ENCODE peak calls at places on chromosomes 4 and X, in seven cellular contexts. B is upper lobe of left lung, O is breast epithelium, T is HCT116, Y is sigmoid colon, C is H1, S is stomach. H is an unnamed sample.

GRCh38 chrX:153245288-153245731 is 66.2 kb downstream of the MAGEA1 start:
- DNase-seq in C (no peak), O (no peak), S (no peak), T (no peak), Y (no peak), B (no peak), H (no peak)

GRCh38 chrX:12949927-12950656 is 24.8 kb upstream of the TMSB4X start:
- DNase-seq in Y (peak; percentile 94), O (peak; percentile 86), T (no peak), S (peak; percentile 83), B (no peak), C (no peak), H (no peak)

GRCh38 chr4:112118742-112119357 is 26.4 kb upstream of the FAM241A start:
- DNase-seq in S (no peak), B (no peak), C (no peak), T (no peak), Y (no peak), O (no peak), H (no peak)

GRCh38 chrX:17078031-17078730 is 131.7 kb downstream of the REPS2 start:
- DNase-seq in S (no peak), B (no peak), C (no peak), Y (no peak), T (no peak), O (no peak), H (no peak)

GRCh38 chrX:9466115-9466495 is 1.2 kb downstream of the TBL1X start:
- DNase-seq in O (peak; percentile 27), C (peak; percentile 44), B (peak; percentile 79), S (peak; percentile 51), Y (peak; percentile 88), T (no peak), H (peak; percentile 23)

GRCh38 chr4:23728393-23728792 is 161.5 kb downstream of the PPARGC1A start:
- DNase-seq in S (no peak), T (no peak), Y (no peak), C (no peak), B (no peak), O (peak; percentile 24), H (no peak)

GRCh38 chrX:65999563-66000148 is 40.2 kb downstream of the VSIG4 start:
- DNase-seq in C (no peak), S (no peak), T (no peak), B (no peak), O (no peak), Y (no peak), H (no peak)

GRCh38 chrX:32937043-32937442 is 274.3 kb downstream of the DMD start:
- DNase-seq in O (no peak), T (no peak), S (no peak), C (no peak), Y (no peak), B (no peak), H (no peak)

GRCh38 chr4:181078236-181078635 is 1165.0 kb upstream of the TENM3 start:
- DNase-seq in T (no peak), O (no peak), B (no peak), Y (no peak), C (no peak), S (no peak), H (no peak)

GRCh38 chrX:48681539-48682183 is 1.9 kb upstream of the WAS start:
- DNase-seq in O (no peak), C (no peak), S (no peak), B (no peak), Y (no peak), T (no peak), H (no peak)

GRCh38 chrX:48677456-48678030 is 6.1 kb upstream of the WAS start:
- DNase-seq in C (no peak), Y (no peak), T (no peak), S (no peak), B (no peak), O (no peak), H (no peak)

GRCh38 chrX:48676893-48677270 is 6.7 kb upstream of the WAS start:
- DNase-seq in O (no peak), B (no peak), T (no peak), C (no peak), S (no peak), Y (peak; percentile 66), H (no peak)

GRCh38 chrX:48676106-48676892 is 7.3 kb upstream of the WAS start:
- DNase-seq in S (peak; percentile 91), T (peak; percentile 53), O (peak; percentile 85), C (peak; percentile 83), Y (peak; percentile 95), B (peak; percentile 96), H (peak; percentile 89)
- TF ChIP-seq POLR2AphosphoS5 in S (peak; percentile 50), T (peak; percentile 82), O (no peak), C (peak; percentile 53), Y (peak; percentile 84), B (peak; percentile 80), H (peak; percentile 49)

DNA sequence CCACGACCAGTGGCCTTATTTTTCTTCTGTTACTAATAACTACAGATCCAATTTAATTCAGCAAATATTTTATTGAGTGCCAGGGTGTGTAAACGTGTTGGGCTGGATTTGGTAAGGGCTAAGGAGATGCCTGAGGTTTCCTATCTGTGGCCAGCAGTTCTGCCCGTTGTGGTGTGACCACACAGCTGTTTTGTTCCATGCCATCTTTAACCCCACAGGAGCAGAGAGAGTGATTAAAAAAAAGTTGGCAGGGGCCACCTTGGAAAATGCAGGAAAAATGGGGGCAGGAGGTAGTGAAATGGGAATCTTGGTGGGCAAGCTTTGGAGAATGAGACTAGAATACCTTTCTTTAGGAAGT is 1.1 kb downstream of the PLAC8 start:
- DNase-seq in T (no peak), Y (no peak), C (no peak), S (no peak), O (no peak), B (no peak), H (no peak)
- TF ChIP-seq POLR2AphosphoS5 in T (no peak), Y (no peak), C (no peak), S (no peak), O (no peak), B (no peak), H (no peak)

DNA sequence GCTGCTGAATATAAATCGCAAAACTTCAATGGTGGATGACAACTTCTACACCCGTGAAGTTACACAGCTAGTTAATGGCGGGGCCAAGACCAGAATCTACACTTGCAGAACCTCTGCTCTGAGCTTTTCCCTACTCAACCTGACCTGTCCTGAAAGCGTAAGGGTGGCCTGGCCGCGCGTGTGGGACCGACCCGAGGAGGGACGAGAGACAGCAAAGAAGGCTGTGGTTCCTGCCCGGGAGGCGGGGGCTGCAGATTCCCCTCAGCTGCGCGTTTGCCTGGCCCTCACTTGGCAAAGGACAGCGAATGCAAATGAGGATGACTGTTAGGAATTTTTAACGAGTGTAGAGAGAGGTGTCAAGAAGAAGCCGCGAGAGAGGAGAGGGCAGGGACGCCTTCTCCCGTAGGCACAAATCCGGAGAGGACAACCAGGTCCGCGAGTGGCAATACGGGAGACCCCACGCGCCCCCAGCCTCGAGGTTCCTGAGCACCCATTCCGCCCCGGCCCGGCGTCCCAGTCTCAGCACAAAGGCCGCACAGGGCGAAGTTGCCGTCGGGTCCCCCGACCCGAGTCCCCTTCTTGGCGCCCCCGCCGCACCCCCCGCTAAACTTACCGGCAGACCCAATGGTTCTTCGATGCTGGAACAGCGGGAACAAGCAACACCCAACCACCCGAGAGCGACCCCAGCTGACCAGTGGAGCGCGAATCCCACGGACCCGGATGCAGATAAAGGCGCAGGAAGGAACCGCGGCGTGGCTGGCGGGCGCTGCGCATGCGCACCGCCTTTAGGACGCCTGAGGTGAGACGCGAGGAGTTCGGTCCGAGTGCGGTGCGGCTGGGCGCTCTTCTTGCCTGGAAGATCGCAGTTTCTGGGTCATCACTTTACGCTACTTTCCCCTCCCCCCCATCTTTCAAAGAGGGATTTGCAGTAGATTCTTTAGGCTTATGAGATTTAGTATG is at the start of gene GNPDA2:
- DNase-seq in Y (peak; percentile 95), C (peak; percentile 85), O (peak; percentile 70), B (peak; percentile 96), T (peak; percentile 78), S (peak; percentile 91), H (peak; percentile 51)
- TF ChIP-seq POLR2AphosphoS5 in Y (peak; percentile 85), C (peak; percentile 80), O (peak; percentile 41), B (peak; percentile 81), T (peak; percentile 96), S (peak; percentile 90), H (peak; percentile 85)

GRCh38 chrX:29285670-29286069 is 698.4 kb downstream of the IL1RAPL1 start:
- DNase-seq in S (no peak), Y (no peak), O (no peak), T (no peak), C (no peak), B (no peak), H (no peak)
- TF ChIP-seq POLR2AphosphoS5 in S (no peak), Y (no peak), O (no peak), T (no peak), C (no peak), B (no peak), H (no peak)

GRCh38 chr4:96585304-96585703 is 745.4 kb downstream of the PDHA2 start:
- DNase-seq in B (no peak), O (no peak), C (no peak), Y (no peak), S (no peak), T (no peak), H (no peak)
- TF ChIP-seq POLR2AphosphoS5 in B (no peak), O (no peak), C (no peak), Y (no peak), S (no peak), T (no peak), H (no peak)

GRCh38 chr4:150342945-150343344 is 239.0 kb upstream of the MAB21L2 start:
- DNase-seq in T (no peak), O (no peak), Y (peak; percentile 75), B (no peak), C (no peak), S (no peak), H (no peak)
- TF ChIP-seq POLR2AphosphoS5 in T (no peak), O (no peak), Y (no peak), B (no peak), C (no peak), S (no peak), H (no peak)

DNA sequence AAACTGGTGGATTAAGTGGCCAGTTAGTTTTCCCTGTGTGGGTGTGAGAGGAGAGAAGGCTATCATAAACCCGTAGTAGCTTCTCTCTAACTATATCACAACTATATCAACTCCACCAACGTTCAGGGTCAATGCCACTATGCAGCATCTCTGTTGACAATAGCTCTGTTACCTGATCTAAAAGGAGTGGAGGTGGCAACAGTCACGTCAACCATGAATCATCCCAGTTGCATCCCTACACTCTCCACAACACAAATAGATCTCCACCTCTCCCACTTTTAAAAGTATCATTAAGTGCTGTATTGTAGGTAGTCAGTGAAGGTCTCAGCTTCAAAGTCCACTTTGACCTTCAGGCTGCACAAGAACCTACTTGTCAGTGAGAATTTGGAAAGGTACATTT is 600.6 kb upstream of the GRIA3 start:
- DNase-seq in O (no peak), T (no peak), B (no peak), Y (no peak), C (no peak), S (no peak), H (no peak)
- TF ChIP-seq POLR2AphosphoS5 in O (no peak), T (no peak), B (no peak), Y (no peak), C (no peak), S (no peak), H (no peak)

GRCh38 chrX:39819921-39820849 is 277.6 kb downstream of the BCOR start:
- DNase-seq in T (no peak), O (no peak), S (peak; percentile 29), C (no peak), Y (no peak), B (peak; percentile 45), H (peak; percentile 40)
- TF ChIP-seq POLR2AphosphoS5 in T (no peak), O (no peak), S (no peak), C (no peak), Y (no peak), B (peak; percentile 24), H (no peak)

H was measured in GM12892.